ENCODE peak calls at places on chromosomes 1 and 21, in nine cellular contexts. P, E, I, J, W, G, H, O and N are unnamed samples.

GRCh38 chr1:57506941-57507340 is 83.1 kb upstream of the DAB1 start:
- DNase-seq in J (no peak), H (no peak), W (no peak), I (no peak), E (no peak), G (no peak), P (no peak), O (no peak), N (no peak)

GRCh38 chr21:33644383-33645074 is 2.2 kb downstream of the ITSN1 start:
- DNase-seq in W (peak), P (no peak), G (no peak), E (no peak), O (no peak), I (no peak), J (no peak), H (peak), N (peak)

GRCh38 chr1:173867753-173868265 is at the start of gene GAS5:
- DNase-seq in I (peak), O (peak), E (peak), J (peak), P (peak), W (peak), H (peak), G (peak), N (peak)

GRCh38 chr1:203151362-203152157 is 24.0 kb downstream of the ADORA1 start:
- DNase-seq in E (no peak), I (no peak), W (no peak), J (no peak), G (no peak), P (no peak), O (no peak), H (no peak), N (no peak)

GRCh38 chr1:42703888-42704464 is 21.8 kb downstream of the YBX1 start:
- DNase-seq in I (no peak), W (no peak), H (no peak), E (no peak), O (no peak), J (no peak), P (no peak), G (no peak), N (no peak)

GRCh38 chr1:48203287-48203900 is 19.1 kb upstream of the SLC5A9 start:
- DNase-seq in W (peak), H (peak), P (no peak), J (no peak), E (no peak), G (no peak), O (peak), I (no peak), N (peak)

GRCh38 chr1:66402194-66402593 is 131.8 kb upstream of the SGIP1 start:
- DNase-seq in J (peak), I (no peak), H (no peak), W (no peak), E (no peak), G (no peak), O (no peak), P (no peak), N (no peak)

GRCh38 chr1:39194398-39195051 is 10.0 kb upstream of the MACF1 start:
- DNase-seq in I (no peak), H (no peak), J (no peak), W (peak), P (no peak), E (no peak), O (peak), G (no peak), N (no peak)

GRCh38 chr1:61184035-61184713 is 101.8 kb downstream of the NFIA start:
- DNase-seq in H (peak), W (peak), G (no peak), J (peak), I (no peak), E (no peak), O (peak), P (no peak), N (peak)

GRCh38 chr1:202056644-202057334 is 46.4 kb downstream of the ELF3 start:
- DNase-seq in P (no peak), H (no peak), O (no peak), J (no peak), E (no peak), I (no peak), G (no peak), W (no peak), N (peak)

GRCh38 chr1:166221316-166221715 is 54.5 kb upstream of the FAM78B start:
- DNase-seq in H (no peak), E (no peak), P (no peak), O (no peak), W (no peak), G (no peak), J (no peak), I (no peak), N (no peak)

GRCh38 chr1:204619721-204620120 is 65.8 kb downstream of the LRRN2 start:
- DNase-seq in W (no peak), H (no peak), I (no peak), G (no peak), P (no peak), E (no peak), J (no peak), O (no peak), N (no peak)

GRCh38 chr1:112548540-112548939 is 39.8 kb downstream of the WNT2B start:
- DNase-seq in E (no peak), I (no peak), J (no peak), O (no peak), W (no peak), P (no peak), G (no peak), H (no peak), N (no peak)

GRCh38 chr21:26147535-26147934 is 23.0 kb downstream of the APP start:
- DNase-seq in H (no peak), P (no peak), I (no peak), J (no peak), O (no peak), E (no peak), W (no peak), G (no peak), N (no peak)

GRCh38 chr1:176222196-176222595 is 15.1 kb upstream of the COP1 start:
- DNase-seq in E (no peak), I (no peak), J (no peak), H (no peak), P (no peak), W (peak), G (no peak), O (no peak), N (no peak)

GRCh38 chr21:33268736-33269441 is 2.7 kb downstream of the IL10RB start:
- DNase-seq in W (no peak), O (no peak), H (no peak), J (no peak), I (no peak), G (no peak), P (no peak), E (no peak), N (peak)

GRCh38 chr1:237411621-237412020 is 369.6 kb downstream of the RYR2 start:
- DNase-seq in J (no peak), H (no peak), O (peak), G (no peak), E (no peak), I (no peak), W (no peak), P (no peak), N (peak)

GRCh38 chr1:87325982-87326738 is 2.5 kb upstream of the LMO4 start:
- DNase-seq in W (peak), I (no peak), P (peak), H (peak), J (no peak), O (peak), E (no peak), G (peak), N (peak)

GRCh38 chr1:186535388-186536133 is 74.6 kb upstream of the PDC start:
- DNase-seq in P (no peak), W (peak), E (peak), I (no peak), O (peak), J (no peak), H (peak), G (peak), N (peak)

GRCh38 chr1:175072131-175072941 is 4.7 kb downstream of the TNN start:
- DNase-seq in W (peak), O (peak), G (no peak), E (peak), H (peak), J (peak), P (no peak), I (no peak), N (peak)

GRCh38 chr1:93450331-93450730 is 2.4 kb downstream of the FNBP1L start:
- DNase-seq in I (no peak), G (no peak), W (no peak), O (no peak), J (no peak), P (no peak), H (no peak), E (no peak), N (no peak)

GRCh38 chr1:99374109-99374508 is 109.8 kb downstream of the PLPPR4 start:
- DNase-seq in J (no peak), H (no peak), P (no peak), G (no peak), I (no peak), O (no peak), E (no peak), W (no peak), N (no peak)

GRCh38 chr1:43711049-43711448 is 3.7 kb downstream of the ST3GAL3 start:
- DNase-seq in E (no peak), W (peak), I (no peak), O (peak), P (no peak), G (no peak), H (peak), J (no peak), N (peak)

GRCh38 chr1:11337536-11338350 is 64.7 kb downstream of the UBIAD1 start:
- DNase-seq in J (no peak), H (peak), I (peak), W (peak), G (no peak), P (peak), E (no peak), O (peak), N (peak)

GRCh38 chr1:161502641-161503393 is 2.4 kb upstream of the FCGR2A start:
- DNase-seq in H (no peak), O (peak), G (no peak), P (no peak), E (no peak), I (no peak), W (peak), J (no peak), N (no peak)

GRCh38 chr1:9687876-9688582 is 36.5 kb downstream of the PIK3CD start:
- DNase-seq in E (no peak), J (no peak), H (peak), P (peak), I (no peak), W (peak), G (no peak), O (peak), N (no peak)

GRCh38 chr1:15125101-15125745 is 28.3 kb upstream of the TMEM51 start:
- DNase-seq in E (no peak), J (no peak), W (no peak), G (no peak), H (no peak), P (no peak), O (no peak), I (no peak), N (no peak)

GRCh38 chr1:187568067-187568466 is 739.3 kb downstream of the PLA2G4A start:
- DNase-seq in W (no peak), E (no peak), I (no peak), H (no peak), P (no peak), O (no peak), G (no peak), J (no peak), N (no peak)

GRCh38 chr1:218171302-218171893 is 113.7 kb upstream of the RRP15 start:
- DNase-seq in G (no peak), W (peak), P (no peak), O (peak), I (no peak), H (peak), E (no peak), J (no peak), N (peak)

GRCh38 chr1:16048573-16049189 is 5.1 kb downstream of the CLCNKB start:
- DNase-seq in I (no peak), P (peak), W (no peak), G (no peak), E (no peak), J (no peak), H (peak), O (peak), N (no peak)

GRCh38 chr21:16117331-16117730 is 387.5 kb downstream of the USP25 start:
- DNase-seq in G (no peak), J (no peak), E (no peak), P (no peak), H (no peak), O (no peak), W (peak), I (no peak), N (no peak)